ENCODE peak calls at places on chromosome 14, in six cellular contexts. S is HT1080, A is D341Med, W is NCI-H1048, U is SW480, Z is IMR-90. J is an unnamed sample.

GRCh38 chr14:103562135-103562384 is 397 bp downstream of the BAG5 start:
- DNase-seq in Z (no peak), U (no peak), S (no peak), W (no peak), A (no peak), J (peak)

GRCh38 chr14:100106260-100106659 is 41.0 kb downstream of the EVL start:
- DNase-seq in U (no peak), A (no peak), S (no peak), W (no peak), Z (no peak), J (no peak)

GRCh38 chr14:91331761-91332447 is 85.7 kb downstream of the CCDC88C start:
- DNase-seq in W (no peak), Z (no peak), A (no peak), U (no peak), S (no peak), J (no peak)

GRCh38 chr14:49218436-49219092 is 367.6 kb downstream of the RPS29 start:
- DNase-seq in W (no peak), Z (no peak), S (peak), U (no peak), A (no peak), J (no peak)

GRCh38 chr14:72907886-72908285 is 14.0 kb upstream of the DPF3 start:
- DNase-seq in S (peak), Z (peak), A (no peak), W (no peak), U (peak), J (no peak)

GRCh38 chr14:71103662-71104484 is 196.6 kb downstream of the PCNX1 start:
- DNase-seq in A (peak), Z (peak), S (peak), U (peak), W (peak), J (no peak)

GRCh38 chr14:103206023-103206481 is 82.8 kb downstream of the TNFAIP2 start:
- DNase-seq in U (no peak), W (no peak), S (no peak), A (no peak), Z (no peak), J (no peak)

GRCh38 chr14:56891226-56891625 is 80.9 kb upstream of the OTX2 start:
- DNase-seq in S (no peak), A (peak), W (peak), Z (no peak), U (no peak), J (no peak)

GRCh38 chr14:39233680-39234326 is at the start of gene MIA2:
- DNase-seq in A (no peak), Z (no peak), W (no peak), S (no peak), U (peak), J (no peak)

GRCh38 chr14:51783765-51784164 is 76.6 kb upstream of the GNG2 start:
- DNase-seq in Z (peak), S (peak), A (no peak), U (no peak), W (no peak), J (no peak)

GRCh38 chr14:34030864-34031263 is 80.0 kb upstream of the EGLN3 start:
- DNase-seq in Z (peak), U (no peak), A (no peak), S (no peak), W (no peak), J (peak)

GRCh38 chr14:55152052-55152753 is 23.2 kb downstream of the LGALS3 start:
- DNase-seq in U (no peak), S (no peak), W (no peak), Z (peak), A (no peak), J (no peak)

GRCh38 chr14:23147676-23148075 is 28.6 kb upstream of the CEBPE start:
- DNase-seq in S (peak), W (no peak), Z (peak), U (no peak), A (no peak), J (no peak)

GRCh38 chr14:99936056-99936455 is 129.2 kb upstream of the EVL start:
- DNase-seq in Z (peak), A (no peak), U (no peak), W (no peak), S (no peak), J (no peak)

GRCh38 chr14:90514566-90514965 is 117.7 kb downstream of the CALM1 start:
- DNase-seq in W (no peak), S (no peak), Z (no peak), A (no peak), U (no peak), J (no peak)

GRCh38 chr14:104063998-104064397 is 21.5 kb upstream of the ASPG start:
- DNase-seq in S (no peak), Z (no peak), W (no peak), A (no peak), U (no peak), J (no peak)

GRCh38 chr14:67413806-67414769 is 2.1 kb upstream of the PLEK2 start:
- DNase-seq in Z (peak), U (peak), W (no peak), S (peak), A (no peak), J (peak)

GRCh38 chr14:95043732-95044462 is 113.4 kb downstream of the DICER1 start:
- DNase-seq in U (no peak), A (no peak), W (no peak), Z (no peak), S (no peak), J (no peak)

GRCh38 chr14:20477211-20477876 is 8.1 kb downstream of the PNP start:
- DNase-seq in A (no peak), U (no peak), Z (peak), W (no peak), S (peak), J (peak)